ENCODE peak calls at places on chromosomes 1 and 21, in five cellular contexts. Q is right lobe of liver, R is heart left ventricle, M is A549, D is H1. U is an unnamed sample.

GRCh38 chr1:248622491-248623106 is 12.3 kb downstream of the OR2T11 start:
- DNase-seq in Q (no peak), R (no peak), M (peak; percentile 54), D (no peak), U (no peak)

GRCh38 chr1:9822897-9823692 is 670 bp downstream of the CLSTN1 start:
- DNase-seq in Q (peak; percentile 51), R (peak; percentile 33), M (peak; percentile 23), D (no peak), U (peak; percentile 35)

GRCh38 chr21:41086551-41086950 is 81.4 kb upstream of the BACE2 start:
- DNase-seq in Q (no peak), R (no peak), M (no peak), D (no peak), U (no peak)

GRCh38 chr1:177305040-177306018 is 134.6 kb downstream of the BRINP2 start:
- DNase-seq in Q (no peak), R (no peak), M (no peak), D (no peak), U (no peak)

GRCh38 chr1:159171688-159172501 is 480 bp downstream of the CADM3 start:
- DNase-seq in Q (no peak), R (no peak), M (no peak), D (no peak), U (no peak)

GRCh38 chr1:7010534-7011200 is 225.4 kb downstream of the CAMTA1 start:
- DNase-seq in Q (no peak), R (no peak), M (no peak), D (no peak), U (no peak)

GRCh38 chr1:63322248-63322943 is at the start of gene FOXD3:
- DNase-seq in Q (peak; percentile 67), R (peak; percentile 61), M (peak; percentile 74), D (no peak), U (peak; percentile 71)

GRCh38 chr1:109133815-109134214 is 19.9 kb downstream of the ELAPOR1 start:
- DNase-seq in Q (peak; percentile 89), R (peak; percentile 44), M (no peak), D (no peak), U (no peak)

GRCh38 chr21:45378258-45378966 is 26.6 kb upstream of the COL18A1 start:
- DNase-seq in Q (no peak), R (peak; percentile 12), M (peak; percentile 43), D (peak; percentile 57), U (no peak)

GRCh38 chr1:85933901-85934300 is 222.7 kb downstream of the COL24A1 start:
- DNase-seq in Q (no peak), R (no peak), M (no peak), D (no peak), U (no peak)

GRCh38 chr21:38887062-38887686 is 81.4 kb downstream of the ETS2 start:
- DNase-seq in Q (no peak), R (no peak), M (no peak), D (no peak), U (no peak)

GRCh38 chr1:11860586-11860985 is 1.8 kb upstream of the NPPB start:
- DNase-seq in Q (no peak), R (no peak), M (no peak), D (no peak), U (no peak)

GRCh38 chr1:230752407-230752806 is 5.2 kb downstream of the CAPN9 start:
- DNase-seq in Q (no peak), R (no peak), M (no peak), D (no peak), U (peak; percentile 88)

GRCh38 chr1:223700942-223701637 is 11.2 kb upstream of the CAPN2 start:
- DNase-seq in Q (no peak), R (no peak), M (peak; percentile 96), D (no peak), U (no peak)

GRCh38 chr1:12275370-12275769 is 45.5 kb downstream of the VPS13D start:
- DNase-seq in Q (no peak), R (no peak), M (peak; percentile 27), D (peak; percentile 5), U (peak; percentile 17)

GRCh38 chr1:25030674-25031589 is 100.9 kb upstream of the RUNX3 start:
- DNase-seq in Q (no peak), R (no peak), M (no peak), D (no peak), U (peak; percentile 28)

GRCh38 chr1:245748246-245748645 is 593.5 kb downstream of the KIF26B start:
- DNase-seq in Q (no peak), R (no peak), M (no peak), D (no peak), U (no peak)

GRCh38 chr1:107250169-107250568 is 109.3 kb downstream of the NTNG1 start:
- DNase-seq in Q (no peak), R (no peak), M (no peak), D (no peak), U (no peak)

GRCh38 chr1:155254228-155254713 is 1.0 kb downstream of the ENTREP3 start:
- DNase-seq in Q (no peak), R (no peak), M (no peak), D (no peak), U (no peak)

DNA sequence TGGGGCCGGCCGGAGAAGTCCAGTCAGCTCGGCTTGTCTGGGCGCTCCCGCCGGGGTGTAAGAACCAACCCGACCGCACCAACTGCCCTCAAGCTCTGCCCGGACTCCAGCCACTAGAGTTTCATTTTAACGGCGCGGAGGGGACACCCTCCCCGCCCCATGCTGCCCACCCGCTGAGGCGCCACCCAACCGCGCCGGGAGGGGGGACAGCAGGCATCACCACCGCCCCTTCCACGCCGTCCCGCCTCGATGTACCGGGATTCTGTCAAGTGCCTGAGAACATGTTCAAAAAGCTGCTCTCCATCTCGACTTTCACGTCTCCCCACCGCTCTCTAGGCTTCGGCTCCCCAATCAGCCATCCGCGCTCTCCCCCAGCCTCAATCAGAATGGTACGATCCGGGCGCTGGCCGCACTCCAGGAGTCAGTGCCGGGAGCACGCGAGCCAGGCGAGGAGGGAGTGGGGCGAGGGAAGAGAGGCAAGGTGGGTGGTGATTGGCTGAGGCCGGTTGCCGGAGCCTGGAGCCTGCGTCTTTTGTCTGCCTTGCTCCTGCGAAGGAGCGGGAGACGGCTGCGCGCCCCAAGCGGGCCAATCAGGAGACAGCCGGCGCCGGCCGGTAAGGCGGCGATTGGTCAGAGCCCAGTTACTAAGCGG is at the start of gene PIK3R3:
- DNase-seq in Q (peak; percentile 98), R (peak; percentile 98), M (peak; percentile 97), D (peak; percentile 98), U (peak; percentile 97)
- TF ChIP-seq POLR2A in Q (peak; percentile 94), R (peak; percentile 86), M (peak; percentile 94), D (peak; percentile 86), U (peak; percentile 93)

DNA sequence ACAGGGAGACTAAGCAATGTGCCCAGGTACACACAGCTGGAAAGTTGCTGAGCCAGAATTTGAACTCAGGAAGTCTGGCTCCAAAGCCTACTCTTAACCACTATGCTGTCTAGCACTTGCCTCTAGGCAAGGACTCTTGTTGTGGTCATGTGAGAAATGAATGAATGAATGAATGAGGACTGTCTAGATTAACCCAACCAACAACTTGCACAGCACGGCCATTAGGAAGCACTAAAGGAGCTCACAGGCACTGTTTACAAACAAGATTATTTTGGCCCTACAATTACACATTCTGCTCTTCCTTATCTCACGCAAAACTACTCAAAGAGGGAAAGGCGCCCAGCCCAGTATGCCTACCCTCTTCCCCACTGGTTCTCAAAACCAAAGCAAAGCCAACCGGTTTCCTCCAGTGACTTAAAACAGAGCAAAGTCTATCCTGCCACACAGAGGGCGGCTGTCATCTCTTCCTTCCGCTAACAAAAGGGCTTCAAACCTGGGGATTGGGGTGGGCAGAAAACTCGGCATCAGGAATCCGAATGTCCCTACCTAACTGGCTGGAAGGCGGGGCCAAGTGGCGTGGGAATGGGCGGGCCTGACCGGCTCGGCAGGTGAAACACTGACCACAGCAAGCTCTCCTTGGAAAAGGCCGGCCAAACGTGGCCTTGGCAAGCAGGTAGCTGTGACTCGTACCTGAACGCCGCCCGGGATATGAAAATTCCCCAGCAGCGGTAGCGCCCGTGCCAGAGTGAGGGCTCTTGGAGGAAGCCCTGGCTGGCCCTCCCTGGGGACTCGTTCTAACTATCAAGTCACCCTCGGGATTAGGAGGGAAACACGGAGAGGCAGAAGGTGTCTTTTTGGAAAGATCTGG is 948 bp downstream of the STK40 start:
- DNase-seq in Q (peak; percentile 92), R (peak; percentile 53), M (peak; percentile 31), D (no peak), U (peak; percentile 84)
- TF ChIP-seq POLR2A in Q (peak; percentile 73), R (no peak), M (no peak), D (no peak), U (peak; percentile 75)

GRCh38 chr1:40866408-40866788 is 4.2 kb upstream of the CITED4 start:
- DNase-seq in Q (no peak), R (no peak), M (peak; percentile 81), D (no peak), U (no peak)

GRCh38 chr1:40860706-40861226 is 1.4 kb downstream of the CITED4 start:
- DNase-seq in Q (peak; percentile 75), R (no peak), M (no peak), D (no peak), U (no peak)

GRCh38 chr1:40859017-40859416 is 3.1 kb downstream of the CITED4 start:
- DNase-seq in Q (no peak), R (no peak), M (no peak), D (no peak), U (no peak)

GRCh38 chr1:40861227-40862003 is 748 bp downstream of the CITED4 start:
- DNase-seq in Q (peak; percentile 89), R (peak; percentile 48), M (no peak), D (no peak), U (peak; percentile 44)

DNA sequence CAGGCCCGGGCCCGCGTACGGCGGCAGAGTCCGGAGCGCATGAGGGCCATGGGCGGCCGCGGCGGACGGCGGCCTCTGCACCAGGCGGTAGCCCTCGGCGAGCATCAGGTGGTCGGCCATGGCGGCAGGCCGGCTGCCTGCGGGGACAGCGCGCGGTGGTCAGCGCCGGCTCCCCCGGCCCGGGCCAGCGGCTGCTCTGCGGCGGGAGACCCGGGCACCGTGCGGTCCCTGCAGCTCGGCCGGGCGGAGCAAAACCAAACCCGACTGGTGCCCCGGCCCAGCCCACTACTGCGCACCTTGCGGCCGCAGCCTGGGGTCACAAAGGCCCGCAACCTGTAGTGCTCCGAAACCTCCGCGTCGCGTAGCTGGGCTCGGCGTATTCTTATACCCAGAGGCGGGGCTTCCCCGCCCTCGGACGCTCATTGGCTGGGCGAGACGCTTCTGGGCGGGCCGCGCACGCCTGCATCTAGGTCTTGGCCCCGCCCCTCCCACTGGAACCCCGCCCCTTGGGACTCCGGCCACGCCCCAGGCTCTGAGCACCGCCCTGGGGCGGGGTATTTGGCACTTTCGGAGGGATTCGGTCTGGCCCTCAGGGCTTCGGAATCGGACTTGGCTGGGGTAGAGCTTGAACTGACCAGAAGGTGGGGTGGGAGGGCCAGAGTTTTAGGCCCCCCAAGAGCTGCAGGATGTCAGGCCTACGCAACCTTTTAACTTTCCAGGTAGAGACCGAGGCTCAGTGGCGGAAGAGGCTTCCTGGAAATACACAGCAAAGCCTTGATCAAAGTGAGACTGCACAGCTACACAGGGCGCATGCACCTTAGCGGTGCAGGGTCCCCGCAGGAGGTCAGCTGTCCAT is at the start of gene CITED4:
- DNase-seq in Q (peak; percentile 99), R (peak; percentile 95), M (peak; percentile 95), D (peak; percentile 92), U (peak; percentile 95)
- TF ChIP-seq POLR2A in Q (peak; percentile 99), R (peak; percentile 78), M (peak; percentile 94), D (peak; percentile 98), U (peak; percentile 92)

GRCh38 chr1:201892211-201892610 is 3.5 kb downstream of the SHISA4 start:
- DNase-seq in Q (no peak), R (no peak), M (no peak), D (no peak), U (no peak)

GRCh38 chr1:201891451-201892045 is 2.9 kb downstream of the SHISA4 start:
- DNase-seq in Q (no peak), R (no peak), M (no peak), D (no peak), U (no peak)

GRCh38 chr1:201890223-201890622 is 1.5 kb downstream of the SHISA4 start:
- DNase-seq in Q (no peak), R (no peak), M (no peak), D (no peak), U (no peak)

GRCh38 chr1:201889092-201889968 is 632 bp downstream of the SHISA4 start:
- DNase-seq in Q (no peak), R (no peak), M (no peak), D (no peak), U (no peak)

GRCh38 chr1:201890806-201891450 is 2.2 kb downstream of the SHISA4 start:
- DNase-seq in Q (no peak), R (no peak), M (no peak), D (no peak), U (no peak)
- TF ChIP-seq POLR2A in Q (no peak), R (no peak), M (no peak), D (no peak), U (no peak)